ENCODE peak calls at places on chromosome 5, in five cellular contexts. G is stomach; R is colonic mucosa; B is CD8-positive, alpha-beta T cell; P is lung. C is an unnamed sample.

GRCh38 chr5:141330299-141331080 is at the start of gene PCDHGA1:
- DNase-seq in G (no peak), R (no peak), B (no peak), P (no peak), C (peak; percentile 40)

GRCh38 chr5:175254155-175254554 is 189.8 kb downstream of the DRD1 start:
- DNase-seq in G (no peak), R (no peak), B (no peak), P (no peak), C (no peak)

GRCh38 chr5:151086905-151087360 is 6.1 kb upstream of the TNIP1 start:
- DNase-seq in G (peak; percentile 62), R (peak; percentile 71), B (peak; percentile 48), P (no peak), C (peak; percentile 57)

GRCh38 chr5:116038817-116039216 is 6.5 kb downstream of the ARL14EPL start:
- DNase-seq in G (no peak), R (no peak), B (no peak), P (no peak), C (no peak)

GRCh38 chr5:40755093-40755406 is 711 bp downstream of the TTC33 start:
- DNase-seq in G (peak; percentile 75), R (peak; percentile 80), B (peak; percentile 55), P (peak; percentile 69), C (peak; percentile 81)

GRCh38 chr5:68336200-68336599 is 120.6 kb downstream of the PIK3R1 start:
- DNase-seq in G (no peak), R (no peak), B (no peak), P (no peak), C (no peak)

GRCh38 chr5:72790188-72790587 is 26.3 kb upstream of the TNPO1 start:
- DNase-seq in G (no peak), R (no peak), B (no peak), P (no peak), C (peak; percentile 66)

GRCh38 chr5:164289526-164289925 is 784.1 kb downstream of the MAT2B start:
- DNase-seq in G (no peak), R (no peak), B (no peak), P (no peak), C (no peak)

GRCh38 chr5:30764704-30765103 is 428.8 kb upstream of the CDH6 start:
- DNase-seq in G (no peak), R (no peak), B (no peak), P (no peak), C (peak; percentile 12)

GRCh38 chr5:64340293-64340692 is 165.5 kb upstream of the RGS7BP start:
- DNase-seq in G (no peak), R (no peak), B (no peak), P (no peak), C (peak; percentile 58)

GRCh38 chr5:39716532-39716971 is 291.8 kb upstream of the DAB2 start:
- DNase-seq in G (peak; percentile 58), R (peak; percentile 58), B (peak; percentile 2), P (no peak), C (peak; percentile 53)

GRCh38 chr5:50863771-50864170 is 197.3 kb downstream of the PARP8 start:
- DNase-seq in G (no peak), R (no peak), B (no peak), P (no peak), C (no peak)

GRCh38 chr5:75020016-75020656 is 32.2 kb downstream of the GCNT4 start:
- DNase-seq in G (peak; percentile 61), R (peak; percentile 20), B (no peak), P (no peak), C (no peak)

GRCh38 chr5:116738270-116738947 is 163.8 kb upstream of the SEMA6A start:
- DNase-seq in G (no peak), R (peak; percentile 16), B (no peak), P (no peak), C (no peak)

GRCh38 chr5:110751902-110752762 is 13.3 kb downstream of the SLC25A46 start:
- DNase-seq in G (no peak), R (no peak), B (no peak), P (no peak), C (no peak)

GRCh38 chr5:78691073-78691960 is 42.7 kb upstream of the LHFPL2 start:
- DNase-seq in G (no peak), R (no peak), B (no peak), P (no peak), C (no peak)

GRCh38 chr5:81420039-81420667 is 26.2 kb upstream of the ACOT12 start:
- DNase-seq in G (no peak), R (no peak), B (no peak), P (no peak), C (peak; percentile 95)

GRCh38 chr5:91339053-91339710 is 43.9 kb downstream of the ARRDC3 start:
- DNase-seq in G (no peak), R (no peak), B (no peak), P (no peak), C (no peak)

GRCh38 chr5:59661939-59662615 is 231.4 kb downstream of the PDE4D start:
- DNase-seq in G (no peak), R (no peak), B (no peak), P (no peak), C (no peak)

GRCh38 chr5:120405923-120406322 is 58.2 kb upstream of the PRR16 start:
- DNase-seq in G (no peak), R (no peak), B (no peak), P (no peak), C (peak; percentile 80)

GRCh38 chr5:396715-397032 is 46.3 kb upstream of the EXOC3 start:
- DNase-seq in G (peak; percentile 22), R (no peak), B (no peak), P (no peak), C (no peak)

GRCh38 chr5:137492321-137492720 is 6.8 kb downstream of the SPOCK1 start:
- DNase-seq in G (no peak), R (no peak), B (no peak), P (no peak), C (no peak)

GRCh38 chr5:168752012-168752411 is 172.8 kb upstream of the PANK3 start:
- DNase-seq in G (no peak), R (no peak), B (no peak), P (no peak), C (no peak)

GRCh38 chr5:1343931-1344901 is 683 bp downstream of the CLPTM1L start:
- DNase-seq in G (no peak), R (no peak), B (no peak), P (no peak), C (peak; percentile 7)

GRCh38 chr5:14447958-14448881 is 133.4 kb upstream of the OTULINL start:
- DNase-seq in G (no peak), R (peak; percentile 50), B (no peak), P (no peak), C (no peak)

GRCh38 chr5:17799521-17799920 is 165.3 kb downstream of the TAF11L14 start:
- DNase-seq in G (no peak), R (no peak), B (no peak), P (no peak), C (no peak)

GRCh38 chr5:181211208-181211607 is 6.2 kb upstream of the TRIM7 start:
- DNase-seq in G (no peak), R (no peak), B (no peak), P (no peak), C (no peak)
- TF ChIP-seq CTCF in G (no peak), R (no peak), B (no peak), P (no peak), C (no peak)

GRCh38 chr5:131389096-131389868 is 125.4 kb downstream of the CDC42SE2 start:
- DNase-seq in G (no peak), R (no peak), B (no peak), P (no peak), C (no peak)
- H3K36me3 ChIP-seq in G (no peaks in the 10 kb centered on the region), R (no peaks in the 10 kb centered on the region), B (peaks cover 67% of the 10 kb centered on the region), P (peaks cover 12% of the 10 kb centered on the region), C (peaks cover 6% of the 10 kb centered on the region)

GRCh38 chr5:100905259-100905914 is 2.3 kb upstream of the ST8SIA4 start:
- DNase-seq in G (no peak), R (no peak), B (no peak), P (no peak), C (no peak)

GRCh38 chr5:100901851-100902341 is 1.2 kb downstream of the ST8SIA4 start:
- DNase-seq in G (peak; percentile 32), R (peak; percentile 37), B (peak; percentile 50), P (peak; percentile 54), C (peak; percentile 18)

GRCh38 chr5:100904259-100904822 is 1.3 kb upstream of the ST8SIA4 start:
- DNase-seq in G (peak; percentile 26), R (peak; percentile 24), B (no peak), P (peak; percentile 32), C (no peak)

GRCh38 chr5:100902406-100903035 is 561 bp downstream of the ST8SIA4 start:
- DNase-seq in G (no peak), R (peak; percentile 18), B (no peak), P (no peak), C (no peak)

DNA sequence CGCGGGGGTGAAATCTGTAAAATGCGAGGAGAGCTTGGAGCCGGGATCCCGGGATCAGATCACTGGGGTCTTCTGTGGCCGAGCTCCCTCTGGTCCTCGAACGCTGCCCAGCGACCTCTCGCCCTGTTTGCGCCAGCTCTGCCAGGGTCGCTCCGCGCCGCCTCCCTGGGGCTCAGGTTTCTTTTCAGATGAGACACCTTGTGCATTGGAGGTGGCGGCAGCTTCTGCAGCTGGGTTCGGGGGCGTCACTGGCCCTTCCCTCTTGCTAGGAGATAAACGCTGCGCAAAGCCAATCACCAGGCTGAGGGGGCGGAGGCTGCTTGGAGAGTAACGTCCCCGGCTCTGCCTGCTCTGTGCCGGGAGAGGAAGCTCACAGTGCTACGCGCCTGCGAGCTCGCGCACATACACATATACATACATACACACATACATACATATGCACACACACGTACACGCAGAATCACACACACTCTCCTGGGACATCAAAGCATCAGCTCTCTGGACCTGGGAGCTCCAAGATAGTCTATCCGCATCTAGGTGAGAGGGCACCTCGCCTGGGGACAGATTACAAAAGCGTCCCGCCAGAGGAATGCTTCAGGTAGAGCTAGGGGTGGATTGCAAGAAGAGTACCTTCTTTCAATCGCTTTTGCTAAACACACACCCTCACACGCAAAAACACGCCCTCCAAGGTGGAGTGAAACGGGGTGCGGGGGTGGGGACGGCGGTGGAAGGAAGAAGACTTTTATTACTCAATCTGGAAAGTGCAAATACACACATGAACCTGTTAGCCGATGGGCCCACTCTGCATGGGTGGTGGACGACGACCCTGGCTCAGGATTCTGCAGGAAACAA is at the start of gene ST8SIA4:
- DNase-seq in G (peak; percentile 81), R (peak; percentile 84), B (peak; percentile 87), P (peak; percentile 81), C (peak; percentile 63)
- H3K4me3 ChIP-seq in G (peak within 1 kb of the TSS; percentile 54), R (peak within 1 kb of the TSS; percentile 46), B (peak within 1 kb of the TSS; percentile 72), P (peak within 1 kb of the TSS; percentile 50), C (peak within 1 kb of the TSS; percentile 24)

GRCh38 chr5:6758706-6759105 is 45.5 kb downstream of the TENT4A start:
- DNase-seq in G (no peak), R (no peak), B (no peak), P (no peak), C (no peak)

GRCh38 chr5:6758201-6758600 is 45.0 kb downstream of the TENT4A start:
- DNase-seq in G (no peak), R (no peak), B (no peak), P (no peak), C (no peak)

GRCh38 chr5:6760003-6760402 is 46.8 kb downstream of the TENT4A start:
- DNase-seq in G (no peak), R (no peak), B (no peak), P (no peak), C (no peak)

GRCh38 chr5:6760636-6761035 is 47.4 kb downstream of the TENT4A start:
- DNase-seq in G (no peak), R (no peak), B (no peak), P (no peak), C (no peak)

DNA sequence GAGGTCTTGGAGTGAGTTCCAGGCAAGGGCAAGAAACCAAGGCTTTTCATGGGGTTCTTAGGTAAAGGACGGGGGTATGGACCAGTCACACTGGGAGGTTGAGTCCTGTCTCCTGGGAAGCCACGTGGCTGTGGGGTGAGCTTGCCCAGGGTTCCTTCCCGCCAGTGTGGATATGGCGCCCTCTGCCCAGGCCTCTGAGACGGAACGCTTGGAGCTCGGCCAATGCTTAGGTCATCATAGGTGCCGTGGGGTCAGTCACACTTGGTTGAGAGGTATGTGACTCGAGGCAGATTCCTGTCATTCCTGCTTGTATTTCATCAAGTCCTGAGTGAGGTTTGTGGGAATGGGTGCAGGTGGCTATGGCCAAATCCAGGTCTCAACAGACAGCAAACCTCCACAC is 46.2 kb downstream of the TENT4A start:
- DNase-seq in G (no peak), R (no peak), B (no peak), P (no peak), C (peak; percentile 33)
- TF ChIP-seq CTCF in G (no peak), R (no peak), B (no peak), P (no peak), C (no peak)